ENCODE peak calls at places on chromosomes 16 and 17, in six cellular contexts. One of them, this sample, is unnamed.

GRCh38 chr17:27978689-27979175 is 63.7 kb upstream of the NLK start:
- DNase-seq in HCT116: no peak
- DNase-seq in heart left ventricle: no peak
- DNase-seq in ovary: no peak
- DNase-seq in breast epithelium: no peak
- DNase-seq in Peyer's patch: no peak
- DNase-seq in this sample: no peak

GRCh38 chr16:1197237-1197866 is 27.7 kb downstream of the TPSG1 start:
- DNase-seq in HCT116: no peak
- DNase-seq in ovary: no peak
- DNase-seq in heart left ventricle: no peak
- DNase-seq in Peyer's patch: no peak
- DNase-seq in breast epithelium: no peak
- DNase-seq in this sample: no peak

GRCh38 chr16:73213761-73214480 is 166.0 kb upstream of the ZFHX3 start:
- DNase-seq in ovary: no peak
- DNase-seq in breast epithelium: no peak
- DNase-seq in HCT116: no peak
- DNase-seq in heart left ventricle: no peak
- DNase-seq in Peyer's patch: no peak
- DNase-seq in this sample: no peak

GRCh38 chr16:79213214-79213613 is 387.3 kb downstream of the MAF start:
- DNase-seq in ovary: no peak
- DNase-seq in HCT116: no peak
- DNase-seq in Peyer's patch: peak; percentile 82
- DNase-seq in breast epithelium: no peak
- DNase-seq in heart left ventricle: no peak
- DNase-seq in this sample: no peak

GRCh38 chr16:962901-963814 is 7.6 kb downstream of the LMF1 start:
- DNase-seq in heart left ventricle: no peak
- DNase-seq in ovary: no peak
- DNase-seq in Peyer's patch: no peak
- DNase-seq in HCT116: no peak
- DNase-seq in breast epithelium: no peak
- DNase-seq in this sample: no peak

GRCh38 chr17:7883781-7884386 is 4.7 kb upstream of the CHD3 start:
- DNase-seq in breast epithelium: no peak
- DNase-seq in heart left ventricle: no peak
- DNase-seq in ovary: no peak
- DNase-seq in Peyer's patch: peak; percentile 36
- DNase-seq in HCT116: no peak
- DNase-seq in this sample: no peak

GRCh38 chr16:53433930-53434435 is 288 bp upstream of the RBL2 start:
- DNase-seq in HCT116: peak; percentile 58
- DNase-seq in ovary: no peak
- DNase-seq in heart left ventricle: peak; percentile 90
- DNase-seq in Peyer's patch: no peak
- DNase-seq in breast epithelium: no peak
- DNase-seq in this sample: no peak

GRCh38 chr17:69669441-69670178 is 255.1 kb downstream of the MAP2K6 start:
- DNase-seq in breast epithelium: no peak
- DNase-seq in heart left ventricle: no peak
- DNase-seq in Peyer's patch: no peak
- DNase-seq in HCT116: no peak
- DNase-seq in ovary: no peak
- DNase-seq in this sample: no peak

GRCh38 chr17:1786708-1787107 is 24.8 kb downstream of the SERPINF1 start:
- DNase-seq in heart left ventricle: no peak
- DNase-seq in breast epithelium: no peak
- DNase-seq in HCT116: no peak
- DNase-seq in Peyer's patch: no peak
- DNase-seq in ovary: peak; percentile 47
- DNase-seq in this sample: no peak

GRCh38 chr17:45742251-45742650 is 41.9 kb upstream of the CRHR1 start:
- DNase-seq in Peyer's patch: no peak
- DNase-seq in heart left ventricle: no peak
- DNase-seq in breast epithelium: no peak
- DNase-seq in ovary: no peak
- DNase-seq in HCT116: no peak
- DNase-seq in this sample: no peak

GRCh38 chr17:34465756-34466155 is 102.7 kb upstream of the CCL1 start:
- DNase-seq in heart left ventricle: no peak
- DNase-seq in Peyer's patch: no peak
- DNase-seq in breast epithelium: no peak
- DNase-seq in ovary: no peak
- DNase-seq in HCT116: no peak
- DNase-seq in this sample: no peak

DNA sequence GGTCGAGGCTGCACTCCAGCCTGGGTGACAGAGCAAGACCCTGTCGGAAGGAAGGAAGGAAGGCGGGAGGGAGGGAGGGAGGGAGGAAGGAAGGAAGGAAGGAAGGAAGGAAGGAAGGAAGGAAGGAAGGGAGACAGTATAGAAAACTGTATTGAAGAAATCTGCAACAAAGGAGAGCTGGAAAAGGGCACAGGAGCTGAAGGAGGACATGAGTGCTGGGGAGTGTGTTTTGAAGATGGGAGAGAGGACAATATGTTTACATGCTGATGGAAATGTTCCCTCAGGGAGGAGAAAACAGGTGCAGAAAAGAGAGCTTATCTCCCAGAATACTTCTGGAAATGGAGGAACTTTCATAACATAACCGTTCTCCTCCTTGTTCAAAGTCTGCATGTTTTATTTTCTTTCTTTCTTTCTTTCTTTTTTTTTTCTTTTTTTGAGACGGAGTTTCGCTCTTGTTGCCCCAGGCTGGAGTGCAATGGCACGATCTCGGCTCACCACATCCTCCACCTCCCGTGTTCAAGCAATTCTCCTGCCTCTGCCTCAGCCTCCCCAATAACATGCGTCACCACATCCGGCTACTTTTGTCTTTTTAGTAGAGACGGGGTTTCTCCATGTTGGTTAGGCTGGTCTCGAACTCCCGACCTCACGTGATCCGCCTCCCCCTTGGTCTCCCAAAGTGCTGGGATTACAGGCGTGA is 2.7 kb upstream of the HAP1 start:
- DNase-seq in ovary: no peak
- DNase-seq in HCT116: no peak
- DNase-seq in heart left ventricle: no peak
- DNase-seq in Peyer's patch: no peak
- DNase-seq in breast epithelium: no peak
- DNase-seq in this sample: no peak
- H3K4me1 ChIP-seq in ovary: peaks cover 4% of the 10 kb centered on the region
- H3K4me1 ChIP-seq in HCT116: peaks cover 21% of the 10 kb centered on the region
- H3K4me1 ChIP-seq in heart left ventricle: peaks cover 15% of the 10 kb centered on the region
- H3K4me1 ChIP-seq in Peyer's patch: peaks cover 19% of the 10 kb centered on the region
- H3K4me1 ChIP-seq in breast epithelium: peaks cover 10% of the 10 kb centered on the region
- H3K4me1 ChIP-seq in this sample: peaks cover 28% of the 10 kb centered on the region

GRCh38 chr16:56606688-56607618 is 1.4 kb upstream of the MT2A start:
- DNase-seq in ovary: peak; percentile 81
- DNase-seq in HCT116: peak; percentile 75
- DNase-seq in Peyer's patch: peak; percentile 85
- DNase-seq in breast epithelium: peak; percentile 96
- DNase-seq in heart left ventricle: peak; percentile 68
- DNase-seq in this sample: peak; percentile 99
- TF ChIP-seq POLR2A in ovary: no peak
- TF ChIP-seq POLR2A in HCT116: no peak
- TF ChIP-seq POLR2A in Peyer's patch: no peak
- TF ChIP-seq POLR2A in breast epithelium: no peak
- TF ChIP-seq POLR2A in heart left ventricle: no peak
- TF ChIP-seq POLR2A in this sample: peak; percentile 4

DNA sequence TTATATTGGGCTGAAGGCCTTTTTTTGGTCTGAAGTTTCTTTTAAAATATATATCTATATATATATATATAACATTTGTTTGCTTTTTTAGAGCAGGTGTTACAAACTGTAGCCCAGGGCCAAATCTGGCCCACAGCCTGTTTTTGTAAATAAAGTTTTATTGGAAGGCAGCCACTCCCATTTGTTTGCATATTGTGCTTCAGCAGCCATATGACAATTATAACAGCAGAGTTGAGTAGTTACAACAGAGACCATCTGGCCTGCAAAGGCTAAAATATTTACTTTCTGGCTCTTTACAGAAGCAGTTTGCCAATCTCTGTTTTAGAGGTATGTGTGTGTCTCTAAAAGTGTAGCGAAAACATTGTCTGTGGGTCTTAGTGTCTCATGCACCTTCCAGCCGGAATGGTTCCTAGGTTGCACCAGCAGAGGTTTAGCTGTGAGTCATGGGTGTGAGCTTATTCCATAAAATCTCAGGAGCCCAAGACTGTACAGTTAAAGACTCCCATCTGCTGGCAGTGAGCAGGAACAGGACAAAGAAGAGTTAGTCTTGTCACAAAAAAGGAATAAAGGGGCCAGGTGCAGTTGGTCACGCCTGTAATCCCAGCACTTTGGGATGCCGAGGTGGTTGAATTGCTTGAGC is 23.8 kb downstream of the LCMT1 start:
- DNase-seq in ovary: no peak
- DNase-seq in breast epithelium: no peak
- DNase-seq in HCT116: no peak
- DNase-seq in heart left ventricle: no peak
- DNase-seq in Peyer's patch: no peak
- DNase-seq in this sample: no peak
- TF ChIP-seq CTCF in ovary: no peak
- TF ChIP-seq CTCF in breast epithelium: no peak
- TF ChIP-seq CTCF in HCT116: peak; percentile 11
- TF ChIP-seq CTCF in heart left ventricle: no peak
- TF ChIP-seq CTCF in Peyer's patch: peak; percentile 33
- TF ChIP-seq CTCF in this sample: no peak

GRCh38 chr16:30619643-30620042 is 9.5 kb upstream of the ZNF689 start:
- DNase-seq in ovary: no peak
- DNase-seq in breast epithelium: no peak
- DNase-seq in Peyer's patch: no peak
- DNase-seq in HCT116: no peak
- DNase-seq in heart left ventricle: no peak
- DNase-seq in this sample: no peak
- H3K4me1 ChIP-seq in ovary: no peaks in the 10 kb centered on the region
- H3K4me1 ChIP-seq in breast epithelium: no peaks in the 10 kb centered on the region
- H3K4me1 ChIP-seq in Peyer's patch: peaks cover 3% of the 10 kb centered on the region
- H3K4me1 ChIP-seq in HCT116: no peaks in the 10 kb centered on the region
- H3K4me1 ChIP-seq in heart left ventricle: no peaks in the 10 kb centered on the region
- H3K4me1 ChIP-seq in this sample: no peaks in the 10 kb centered on the region